ENCODE peak calls at places on chromosome 12, in ten cellular contexts. T, R, B, M, K, H, W, A, J and P are unnamed samples.

GRCh38 chr12:117033382-117034045 is 65.7 kb downstream of the TESC start:
- DNase-seq in T (peak; percentile 49), R (no peak), B (no peak), M (no peak), K (no peak), H (no peak), W (no peak), A (no peak), J (no peak), P (no peak)

GRCh38 chr12:2749580-2749979 is 45.2 kb upstream of the FKBP4 start:
- DNase-seq in T (no peak), R (peak; percentile 4), B (no peak), M (no peak), K (no peak), H (no peak), W (no peak), A (no peak), J (no peak), P (no peak)

GRCh38 chr12:55935742-55936151 is 4.8 kb downstream of the DGKA start:
- DNase-seq in T (no peak), R (no peak), B (no peak), M (no peak), K (no peak), H (no peak), W (no peak), A (peak; percentile 47), J (no peak), P (no peak)

GRCh38 chr12:108442077-108442476 is 73.0 kb upstream of the FICD start:
- DNase-seq in T (no peak), R (peak; percentile 53), B (no peak), M (no peak), K (no peak), H (no peak), W (no peak), A (no peak), J (no peak), P (peak; percentile 32)

GRCh38 chr12:92478692-92479091 is 224.1 kb upstream of the PLEKHG7 start:
- DNase-seq in T (no peak), R (no peak), B (peak; percentile 18), M (no peak), K (no peak), H (no peak), W (no peak), A (no peak), J (no peak), P (no peak)

GRCh38 chr12:58509116-58509885 is 411.0 kb downstream of the LRIG3 start:
- DNase-seq in T (no peak), R (no peak), B (peak; percentile 91), M (no peak), K (peak; percentile 30), H (no peak), W (no peak), A (no peak), J (no peak), P (no peak)

GRCh38 chr12:122166422-122167327 is 7.3 kb downstream of the IL31 start:
- DNase-seq in T (peak; percentile 67), R (no peak), B (no peak), M (no peak), K (no peak), H (peak; percentile 64), W (no peak), A (no peak), J (peak; percentile 72), P (no peak)

GRCh38 chr12:121799842-121800693 is 3.7 kb upstream of the SETD1B start:
- DNase-seq in T (peak; percentile 87), R (peak; percentile 88), B (peak; percentile 88), M (peak; percentile 96), K (peak; percentile 88), H (peak; percentile 91), W (peak; percentile 93), A (peak; percentile 94), J (peak; percentile 87), P (no peak)

GRCh38 chr12:124416516-124417395 is 121.9 kb downstream of the RFLNA start:
- DNase-seq in T (no peak), R (no peak), B (peak; percentile 58), M (no peak), K (no peak), H (no peak), W (no peak), A (no peak), J (no peak), P (no peak)

GRCh38 chr12:132766380-132767085 is 4.9 kb upstream of the ANKLE2 start:
- DNase-seq in T (peak; percentile 32), R (no peak), B (no peak), M (no peak), K (no peak), H (no peak), W (peak; percentile 67), A (peak; percentile 66), J (no peak), P (no peak)

GRCh38 chr12:65282840-65283239 is 4.4 kb downstream of the MSRB3 start:
- DNase-seq in T (no peak), R (no peak), B (no peak), M (no peak), K (peak; percentile 12), H (no peak), W (no peak), A (no peak), J (no peak), P (no peak)
- TF ChIP-seq CTCF in T (no peak), R (no peak), B (peak; percentile 31), M (no peak), K (peak; percentile 15), H (no peak), W (no peak), A (no peak), J (no peak), P (no peak)

GRCh38 chr12:53997324-53998173 is 2.4 kb upstream of the HOXC9 start:
- DNase-seq in T (peak; percentile 83), R (no peak), B (no peak), M (no peak), K (no peak), H (no peak), W (no peak), A (no peak), J (no peak), P (no peak)

GRCh38 chr12:53996188-53996885 is 3.6 kb upstream of the HOXC9 start:
- DNase-seq in T (no peak), R (no peak), B (no peak), M (no peak), K (no peak), H (peak; percentile 69), W (no peak), A (no peak), J (no peak), P (no peak)

GRCh38 chr12:53998174-53998899 is 1.6 kb upstream of the HOXC9 start:
- DNase-seq in T (no peak), R (no peak), B (no peak), M (no peak), K (no peak), H (no peak), W (no peak), A (no peak), J (no peak), P (no peak)

GRCh38 chr12:53995311-53996187 is 4.4 kb upstream of the HOXC9 start:
- DNase-seq in T (no peak), R (no peak), B (peak; percentile 51), M (peak; percentile 90), K (peak; percentile 57), H (no peak), W (peak; percentile 13), A (no peak), J (no peak), P (no peak)

DNA sequence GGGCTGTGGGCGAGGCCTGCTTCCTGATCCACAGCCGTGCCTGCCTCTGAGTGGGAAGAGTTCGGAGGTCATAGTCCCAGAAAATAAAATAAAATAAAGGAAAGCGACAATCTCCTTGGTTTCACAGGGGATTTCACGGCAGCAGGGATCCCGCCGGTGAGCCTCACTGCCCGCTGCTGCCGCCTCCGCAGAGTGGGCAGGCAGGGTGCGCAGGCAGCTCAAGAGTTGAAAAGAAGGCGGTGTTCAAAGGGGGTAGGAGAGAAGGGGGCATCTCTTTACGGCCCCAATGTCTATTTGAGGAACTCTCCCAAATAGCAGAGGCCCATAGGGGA is 3.1 kb upstream of the HOXC9 start:
- DNase-seq in T (no peak), R (no peak), B (no peak), M (no peak), K (no peak), H (no peak), W (no peak), A (no peak), J (no peak), P (no peak)
- TF ChIP-seq CTCF in T (no peak), R (no peak), B (no peak), M (no peak), K (no peak), H (no peak), W (no peak), A (no peak), J (no peak), P (no peak)

GRCh38 chr12:96014932-96015599 is 18.9 kb upstream of the HAL start:
- DNase-seq in T (no peak), R (no peak), B (no peak), M (no peak), K (no peak), H (no peak), W (no peak), A (no peak), J (no peak), P (no peak)

GRCh38 chr12:96020314-96021003 is 14.9 kb downstream of the LTA4H start:
- DNase-seq in T (no peak), R (no peak), B (no peak), M (no peak), K (no peak), H (no peak), W (no peak), A (no peak), J (peak; percentile 50), P (no peak)

GRCh38 chr12:96015672-96016071 is 19.5 kb upstream of the HAL start:
- DNase-seq in T (peak; percentile 65), R (no peak), B (peak; percentile 37), M (no peak), K (no peak), H (no peak), W (peak; percentile 35), A (no peak), J (no peak), P (peak; percentile 45)
- TF ChIP-seq CTCF in T (peak; percentile 75), R (no peak), B (peak; percentile 50), M (no peak), K (peak; percentile 19), H (no peak), W (no peak), A (peak; percentile 33), J (peak; percentile 5), P (no peak)

DNA sequence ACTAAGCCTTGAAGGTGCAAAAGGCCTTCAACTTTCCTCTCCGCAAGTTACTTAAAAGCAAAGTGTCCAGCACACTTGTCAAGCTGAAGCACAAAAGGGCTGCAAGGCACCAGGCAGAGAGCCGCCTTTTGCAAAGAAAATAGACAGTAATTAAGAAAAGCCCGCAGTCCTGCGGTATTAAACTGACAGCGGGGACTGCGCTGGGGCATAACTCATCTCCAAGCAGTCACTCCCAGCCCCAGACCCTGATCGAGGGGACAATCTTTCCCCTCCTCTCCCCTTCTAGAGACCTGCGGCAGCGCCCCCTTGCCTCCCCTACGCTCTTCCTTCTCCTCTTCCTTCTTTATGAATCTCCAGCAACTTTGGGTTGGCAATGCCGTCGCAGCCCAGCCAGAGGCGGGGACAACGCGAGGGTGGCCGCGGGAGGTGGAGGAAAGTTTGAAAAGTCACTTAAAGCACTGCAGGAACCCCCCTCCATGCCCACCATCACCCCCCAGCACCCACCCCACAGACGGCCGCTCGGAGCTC is 200.9 kb upstream of the CAND1 start:
- DNase-seq in T (peak; percentile 26), R (no peak), B (no peak), M (no peak), K (no peak), H (peak; percentile 4), W (peak; percentile 18), A (no peak), J (no peak), P (peak; percentile 19)
- TF ChIP-seq CTCF in T (peak; percentile 32), R (no peak), B (no peak), M (no peak), K (no peak), H (no peak), W (no peak), A (no peak), J (no peak), P (no peak)